ENCODE peak calls at places on chromosomes 5 and 9, in nine cellular contexts. E is NCI-H345; Q is cardiac fibroblast; S is HFFc6; N is stimulated activated CD8-positive, alpha-beta memory T cell treated with anti-CD3 and anti-CD28 coated beads, Interleukin-7, amount 100 ng/mL, for 4 hours; D is iPS-NIHi11; W is fibroblast of lung; K is posterior cingulate gyrus; Z is anterior cingulate cortex. T is an unnamed sample.

GRCh38 chr5:177980776-177981175 is 15.3 kb downstream of the PROP1 start:
- DNase-seq in E (no peak), Q (no peak), S (no peak), N (no peak), D (peak; percentile 44), W (no peak), K (peak; percentile 76), Z (no peak), T (no peak)

GRCh38 chr9:99190597-99191283 is 31.0 kb downstream of the ALG2 start:
- DNase-seq in E (no peak), Q (no peak), S (no peak), N (no peak), D (no peak), W (no peak), K (no peak), Z (no peak), T (no peak)

GRCh38 chr9:108671156-108671555 is 184.6 kb downstream of the ACTL7B start:
- DNase-seq in E (no peak), Q (peak; percentile 20), S (no peak), N (no peak), D (peak; percentile 61), W (peak; percentile 28), K (no peak), Z (no peak), T (no peak)

GRCh38 chr9:69264526-69264925 is 60.5 kb upstream of the ENTREP1 start:
- DNase-seq in E (no peak), Q (no peak), S (no peak), N (no peak), D (no peak), W (no peak), K (no peak), Z (no peak), T (no peak)

GRCh38 chr9:3290231-3290840 is 235.5 kb downstream of the RFX3 start:
- DNase-seq in E (no peak), Q (no peak), S (no peak), N (no peak), D (no peak), W (no peak), K (no peak), Z (no peak), T (no peak)

GRCh38 chr5:140591747-140592372 is 27.2 kb downstream of the SLC35A4 start:
- DNase-seq in E (no peak), Q (peak; percentile 53), S (peak; percentile 59), N (no peak), D (no peak), W (no peak), K (no peak), Z (no peak), T (no peak)

GRCh38 chr9:77457916-77458592 is 190.1 kb downstream of the GNA14 start:
- DNase-seq in E (peak; percentile 55), Q (peak; percentile 74), S (peak; percentile 48), N (peak; percentile 17), D (peak; percentile 83), W (peak; percentile 67), K (no peak), Z (peak; percentile 45), T (peak; percentile 50)

GRCh38 chr9:132673355-132673754 is 3.1 kb downstream of the GTF3C4 start:
- DNase-seq in E (no peak), Q (peak; percentile 57), S (peak; percentile 70), N (no peak), D (peak; percentile 47), W (peak; percentile 68), K (no peak), Z (no peak), T (no peak)

GRCh38 chr5:96619946-96620345 is 42.2 kb upstream of the CAST start:
- DNase-seq in E (no peak), Q (no peak), S (no peak), N (no peak), D (no peak), W (no peak), K (no peak), Z (no peak), T (no peak)

GRCh38 chr9:130128782-130129424 is 43.3 kb upstream of the NCS1 start:
- DNase-seq in E (no peak), Q (peak; percentile 84), S (peak; percentile 87), N (peak; percentile 50), D (no peak), W (peak; percentile 91), K (no peak), Z (no peak), T (peak; percentile 55)

GRCh38 chr5:158522761-158523160 is 577.0 kb downstream of the EBF1 start:
- DNase-seq in E (no peak), Q (peak; percentile 41), S (no peak), N (no peak), D (no peak), W (peak; percentile 63), K (no peak), Z (no peak), T (peak; percentile 27)

GRCh38 chr9:5191983-5192382 is 6.5 kb upstream of the INSL6 start:
- DNase-seq in E (no peak), Q (no peak), S (no peak), N (no peak), D (no peak), W (no peak), K (no peak), Z (no peak), T (no peak)

GRCh38 chr5:126069329-126069728 is 353.9 kb upstream of the GRAMD2B start:
- DNase-seq in E (no peak), Q (no peak), S (no peak), N (no peak), D (no peak), W (no peak), K (no peak), Z (no peak), T (no peak)

GRCh38 chr5:172740483-172741205 is 30.4 kb downstream of the DUSP1 start:
- DNase-seq in E (no peak), Q (peak; percentile 96), S (peak; percentile 92), N (no peak), D (no peak), W (peak; percentile 87), K (no peak), Z (peak; percentile 30), T (peak; percentile 80)

GRCh38 chr9:133615101-133615896 is 6.1 kb upstream of the FAM163B start:
- DNase-seq in E (no peak), Q (no peak), S (no peak), N (no peak), D (no peak), W (no peak), K (no peak), Z (no peak), T (no peak)

GRCh38 chr9:106893088-106893487 is 30.1 kb downstream of the ZNF462 start:
- DNase-seq in E (no peak), Q (peak; percentile 41), S (peak; percentile 70), N (no peak), D (no peak), W (peak; percentile 61), K (no peak), Z (no peak), T (no peak)

GRCh38 chr5:91272858-91273257 is 110.3 kb downstream of the ARRDC3 start:
- DNase-seq in E (no peak), Q (no peak), S (peak; percentile 68), N (no peak), D (no peak), W (no peak), K (no peak), Z (no peak), T (no peak)